ENCODE peak calls at places on chromosomes 13 and 19, in five cellular contexts. K is tibial artery, E is GM23338, M is A549, Z is psoas muscle. I is an unnamed sample.

GRCh38 chr13:41019027-41019487 is at the start of gene ELF1:
- DNase-seq in E (peak), K (no peak), Z (no peak), M (peak), I (no peak)

GRCh38 chr19:47511128-47511517 is 3.7 kb downstream of the NAPA start:
- DNase-seq in E (no peak), M (no peak), K (no peak), Z (peak), I (no peak)

GRCh38 chr19:49588370-49589122 is 2.4 kb upstream of the PRR12 start:
- DNase-seq in E (no peak), K (no peak), Z (no peak), M (no peak), I (no peak)

GRCh38 chr13:65679240-65679639 is 1550.9 kb downstream of the PCDH9 start:
- DNase-seq in K (no peak), E (no peak), Z (no peak), M (no peak), I (no peak)

GRCh38 chr19:53158119-53158656 is 665 bp downstream of the ZNF347 start:
- DNase-seq in M (no peak), E (peak), K (peak), Z (peak), I (peak)

GRCh38 chr19:2477141-2477710 is 1.3 kb downstream of the GADD45B start:
- DNase-seq in Z (peak), K (peak), M (no peak), E (no peak), I (no peak)

GRCh38 chr13:43122706-43123268 is 99.4 kb downstream of the DNAJC15 start:
- DNase-seq in E (no peak), M (no peak), Z (no peak), K (no peak), I (no peak)

GRCh38 chr13:34748561-34748960 is 193.5 kb upstream of the NBEA start:
- DNase-seq in K (no peak), M (no peak), E (no peak), Z (no peak), I (no peak)

GRCh38 chr13:98157188-98157587 is 14.3 kb downstream of the FARP1 start:
- DNase-seq in Z (no peak), K (no peak), E (no peak), M (no peak), I (no peak)

GRCh38 chr19:10259162-10259905 is 7.3 kb downstream of the MRPL4 start:
- DNase-seq in Z (peak), K (peak), M (no peak), E (peak), I (peak)

GRCh38 chr19:29380581-29380980 is 145.2 kb upstream of the VSTM2B start:
- DNase-seq in K (peak), E (no peak), M (no peak), Z (no peak), I (peak)

GRCh38 chr19:54949412-54949811 is 2.1 kb upstream of the NLRP7 start:
- DNase-seq in Z (no peak), K (no peak), E (no peak), M (no peak), I (no peak)

DNA sequence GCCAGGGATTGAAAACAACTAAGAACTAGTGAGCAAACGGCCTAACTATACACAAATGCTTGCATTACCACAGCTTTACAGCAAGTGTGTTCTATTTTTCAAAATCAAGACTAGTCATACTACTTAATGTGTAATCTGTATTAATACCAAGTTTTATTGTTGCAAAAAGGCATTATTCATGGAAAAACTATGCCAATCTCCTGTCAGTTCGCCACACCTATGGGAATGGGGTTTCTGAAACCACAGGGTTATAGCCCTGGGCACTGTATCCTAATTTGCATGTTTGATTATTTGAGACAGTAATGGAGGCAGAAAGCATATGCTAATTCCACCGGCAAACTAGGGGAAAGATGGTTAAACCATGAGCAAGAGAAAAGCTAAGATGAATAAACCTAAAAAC is 14.3 kb downstream of the GAS6 start:
- DNase-seq in M (no peak), K (no peak), E (no peak), Z (no peak), I (no peak)
- H3K4me3 ChIP-seq in M (no peak), K (no peak), E (no peak), Z (no peak), I (no peak)

GRCh38 chr19:51525731-51526130 is 5.7 kb downstream of the SIGLEC6 start:
- DNase-seq in M (no peak), E (no peak), K (no peak), Z (no peak), I (no peak)
- H3K4me3 ChIP-seq in M (no peak), E (no peak), K (no peak), Z (no peak), I (no peak)

GRCh38 chr13:67855837-67856238 is 625.7 kb upstream of the PCDH9 start:
- DNase-seq in E (no peak), K (no peak), Z (no peak), M (no peak), I (no peak)
- H3K4me3 ChIP-seq in E (no peak), K (no peak), Z (no peak), M (no peak), I (no peak)

GRCh38 chr19:16618248-16618647 is 9.8 kb downstream of the MED26 start:
- DNase-seq in K (no peak), Z (peak), E (no peak), M (no peak), I (no peak)

GRCh38 chr19:16613841-16614240 is 14.2 kb downstream of the MED26 start:
- DNase-seq in Z (peak), M (no peak), K (no peak), E (no peak), I (no peak)

GRCh38 chr19:16612631-16613030 is 15.4 kb downstream of the MED26 start:
- DNase-seq in K (no peak), Z (peak), M (no peak), E (no peak), I (no peak)

GRCh38 chr19:16615788-16616187 is 12.2 kb downstream of the MED26 start:
- DNase-seq in Z (no peak), E (peak), K (no peak), M (no peak), I (no peak)

DNA sequence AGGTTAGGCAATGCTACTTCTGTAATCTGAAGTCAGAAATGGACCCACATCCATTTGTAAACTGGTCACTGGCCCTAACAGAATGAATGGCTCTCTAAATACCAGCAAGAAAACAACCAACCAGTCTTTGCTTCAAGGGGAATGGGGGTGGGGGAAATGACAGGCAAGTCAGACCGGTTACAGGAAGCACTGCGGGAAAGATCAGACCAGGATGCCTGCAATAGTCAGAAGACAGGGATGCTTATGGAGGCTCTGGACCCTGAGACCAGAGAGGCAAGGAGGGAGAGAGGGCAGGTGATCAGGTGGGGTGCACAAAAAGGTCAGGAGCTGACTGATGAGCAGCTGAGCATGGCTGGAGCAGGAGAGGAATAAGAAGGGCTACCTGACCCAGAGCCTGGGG is 13.1 kb downstream of the MED26 start:
- DNase-seq in Z (no peak), E (no peak), M (no peak), K (no peak), I (no peak)
- H3K4me3 ChIP-seq in Z (no peak), E (no peak), M (no peak), K (no peak), I (no peak)

I was measured in suprapubic skin.